ENCODE peak calls at places on chromosomes 12 and 14, in ten cellular contexts. C is sigmoid colon, J is left lung, A is cardiac fibroblast, O is epithelial cell of esophagus, K is astrocyte of the spinal cord, Z is bronchial epithelial cell, F is keratinocyte, M is A549, P is tibial nerve. B is an unnamed sample.

GRCh38 chr12:109504068-109504467 is 26.6 kb downstream of the UBE3B start:
- DNase-seq in C (no peak), J (no peak), A (no peak), O (no peak), K (no peak), Z (no peak), F (no peak), M (no peak), P (no peak), B (no peak)

GRCh38 chr12:116043673-116044072 is 233.8 kb downstream of the MED13L start:
- DNase-seq in C (no peak), J (no peak), A (no peak), O (no peak), K (no peak), Z (no peak), F (no peak), M (no peak), P (no peak), B (no peak)

GRCh38 chr14:72594099-72594901 is 299.6 kb downstream of the DPF3 start:
- DNase-seq in C (peak), J (no peak), A (no peak), O (no peak), K (no peak), Z (no peak), F (no peak), M (no peak), P (no peak), B (no peak)

GRCh38 chr14:33773205-33774030 is 177.5 kb downstream of the EGLN3 start:
- DNase-seq in C (no peak), J (no peak), A (no peak), O (no peak), K (no peak), Z (no peak), F (no peak), M (no peak), P (no peak), B (no peak)

GRCh38 chr12:117134059-117134458 is 34.8 kb upstream of the TESC start:
- DNase-seq in C (no peak), J (no peak), A (no peak), O (no peak), K (no peak), Z (no peak), F (no peak), M (no peak), P (no peak), B (peak)

GRCh38 chr14:99688629-99689028 is 4.5 kb downstream of the CYP46A1 start:
- DNase-seq in C (peak), J (no peak), A (no peak), O (no peak), K (no peak), Z (no peak), F (no peak), M (no peak), P (no peak), B (no peak)

GRCh38 chr12:124407074-124407473 is 112.2 kb downstream of the RFLNA start:
- DNase-seq in C (no peak), J (no peak), A (no peak), O (no peak), K (no peak), Z (no peak), F (no peak), M (no peak), P (no peak), B (no peak)

GRCh38 chr12:107610030-107610859 is 75.4 kb upstream of the PWP1 start:
- DNase-seq in C (no peak), J (no peak), A (peak), O (peak), K (peak), Z (peak), F (no peak), M (peak), P (no peak), B (peak)

GRCh38 chr12:121227294-121227693 is 17.4 kb downstream of the P2RX4 start:
- DNase-seq in C (no peak), J (peak), A (no peak), O (peak), K (no peak), Z (peak), F (no peak), M (no peak), P (no peak), B (no peak)

GRCh38 chr14:29569194-29569593 is 358.5 kb downstream of the PRKD1 start:
- DNase-seq in C (no peak), J (no peak), A (no peak), O (no peak), K (no peak), Z (no peak), F (no peak), M (no peak), P (no peak), B (no peak)

GRCh38 chr12:94954029-94954685 is 49.3 kb downstream of the NDUFA12 start:
- DNase-seq in C (no peak), J (no peak), A (peak), O (peak), K (peak), Z (peak), F (peak), M (peak), P (no peak), B (peak)

GRCh38 chr14:32073537-32074189 is 3.4 kb upstream of the ARHGAP5 start:
- DNase-seq in C (peak), J (no peak), A (peak), O (peak), K (peak), Z (peak), F (no peak), M (peak), P (no peak), B (peak)

GRCh38 chr12:111596985-111597730 is 2.0 kb downstream of the ATXN2 start:
- DNase-seq in C (peak), J (peak), A (peak), O (peak), K (peak), Z (peak), F (no peak), M (peak), P (peak), B (peak)

GRCh38 chr12:50234347-50234746 is 49.0 kb downstream of the LIMA1 start:
- DNase-seq in C (no peak), J (no peak), A (no peak), O (peak), K (no peak), Z (peak), F (no peak), M (no peak), P (no peak), B (no peak)

GRCh38 chr14:56280843-56281242 is 162.6 kb downstream of the PELI2 start:
- DNase-seq in C (no peak), J (no peak), A (no peak), O (no peak), K (no peak), Z (no peak), F (no peak), M (peak), P (no peak), B (no peak)

GRCh38 chr12:110538869-110539622 is 36.9 kb downstream of the RAD9B start:
- DNase-seq in C (no peak), J (no peak), A (no peak), O (peak), K (no peak), Z (no peak), F (no peak), M (no peak), P (no peak), B (no peak)

GRCh38 chr12:89073027-89073398 is 279.3 kb downstream of the DUSP6 start:
- DNase-seq in C (no peak), J (no peak), A (peak), O (peak), K (peak), Z (peak), F (no peak), M (no peak), P (no peak), B (peak)

DNA sequence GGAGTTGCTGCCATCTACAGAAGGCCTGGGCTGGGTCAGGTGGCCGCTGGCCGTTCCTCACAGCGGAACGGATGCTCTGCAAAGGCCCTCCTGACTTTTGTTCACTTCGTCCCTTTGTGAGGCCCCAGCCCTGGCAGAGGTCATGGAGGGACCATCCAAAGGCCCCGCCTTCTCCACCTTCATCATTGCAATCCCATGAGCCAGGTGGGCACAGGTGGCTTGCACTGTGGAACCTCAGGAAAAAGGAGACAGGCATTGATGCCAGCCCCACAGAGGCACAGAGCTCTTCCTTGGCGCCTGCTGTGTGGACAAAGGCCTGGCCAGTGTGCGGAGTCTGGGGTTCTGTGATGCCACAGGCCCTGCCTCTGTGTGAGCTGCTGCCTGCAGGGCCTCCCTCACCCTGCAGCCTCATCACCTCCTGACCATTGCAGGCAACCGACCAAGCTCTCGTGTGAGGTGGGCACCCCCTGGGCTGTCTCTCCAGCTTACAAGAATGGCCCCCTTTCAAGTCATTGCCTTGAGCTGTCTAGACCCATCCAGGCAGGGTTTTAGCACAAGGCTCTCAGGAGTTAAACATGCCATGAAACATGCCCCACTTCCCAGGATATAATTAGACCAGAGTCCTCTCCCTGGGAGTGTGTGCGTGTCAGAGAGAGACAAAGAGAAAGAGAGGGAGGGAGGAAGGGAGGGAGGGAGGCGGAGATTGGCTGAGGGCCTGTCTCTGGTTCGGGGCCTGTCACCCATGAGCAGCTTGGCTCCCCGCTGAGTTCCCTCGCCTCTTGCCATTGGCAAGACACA is 19.3 kb downstream of the NFKBIA start:
- DNase-seq in C (peak), J (no peak), A (peak), O (peak), K (peak), Z (peak), F (no peak), M (peak), P (peak), B (peak)
- H3K4me3 ChIP-seq in C (peak), J (no peak), A (no peak), O (no peak), K (no peak), Z (no peak), F (no peak), M (no peak), P (no peak), B (no peak)

GRCh38 chr14:20989787-20990600 is at the start of gene METTL17:
- DNase-seq in C (peak), J (peak), A (peak), O (peak), K (peak), Z (peak), F (no peak), M (peak), P (peak), B (peak)
- TF ChIP-seq CTCF in C (no peak), J (no peak), A (peak), O (peak), K (peak), Z (peak), F (peak), M (no peak), P (peak), B (peak)

GRCh38 chr14:93811611-93812010 is 23.3 kb upstream of the PRIMA1 start:
- DNase-seq in C (no peak), J (no peak), A (no peak), O (no peak), K (no peak), Z (no peak), F (no peak), M (no peak), P (no peak), B (no peak)
- H3K4me3 ChIP-seq in C (no peak), J (no peak), A (no peak), O (no peak), K (no peak), Z (no peak), F (no peak), M (no peak), P (no peak), B (no peak)

DNA sequence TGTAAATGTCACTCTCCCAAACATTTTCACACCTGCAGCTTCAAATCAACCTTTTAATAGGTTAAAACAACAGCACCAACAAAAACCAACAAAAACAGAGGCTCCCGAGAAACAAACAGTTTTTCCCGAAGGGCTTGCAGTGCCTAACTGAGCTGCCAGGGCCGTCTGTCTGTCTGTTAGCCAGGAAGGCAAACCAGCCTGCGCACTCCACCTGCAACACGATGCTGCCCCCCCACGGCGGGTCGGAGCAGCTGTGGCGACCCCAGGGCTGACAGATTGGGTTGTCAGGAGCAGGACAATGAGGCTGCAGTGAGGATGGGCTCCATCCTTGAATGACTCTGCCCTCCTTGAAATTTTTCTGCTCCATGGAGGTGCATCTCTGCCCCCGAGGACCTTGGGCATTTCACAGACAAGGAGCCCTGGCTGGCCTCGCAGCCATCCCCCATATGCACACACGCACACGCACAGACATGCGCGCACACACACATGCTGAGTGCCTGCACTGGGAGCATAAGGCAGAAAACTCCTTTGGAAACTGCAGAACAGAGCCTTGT is 2.6 kb downstream of the RTL1 start:
- DNase-seq in C (peak), J (no peak), A (no peak), O (peak), K (no peak), Z (no peak), F (no peak), M (peak), P (no peak), B (no peak)
- TF ChIP-seq CTCF in C (no peak), J (no peak), A (no peak), O (peak), K (peak), Z (peak), F (peak), M (peak), P (no peak), B (peak)

DNA sequence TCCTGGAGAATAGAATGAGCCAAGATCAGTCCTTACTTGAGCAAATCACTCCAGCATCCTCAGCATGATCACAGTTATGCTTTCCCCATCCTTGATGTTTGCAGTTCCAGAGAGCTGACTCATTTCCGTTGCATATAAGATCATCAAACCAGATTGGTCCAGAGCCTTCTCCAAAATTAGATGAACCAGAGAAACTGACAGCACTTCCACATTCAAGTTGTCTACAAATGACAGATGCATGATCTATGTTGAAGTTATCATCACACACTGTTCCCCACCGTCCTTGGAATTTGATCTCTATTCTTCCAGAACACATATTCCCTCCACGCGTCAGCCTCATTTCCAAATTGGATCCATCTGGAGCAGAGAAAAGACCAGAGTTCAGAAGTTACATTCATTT is 4.7 kb downstream of the CD163 start:
- DNase-seq in C (no peak), J (no peak), A (peak), O (no peak), K (peak), Z (no peak), F (no peak), M (no peak), P (no peak), B (peak)
- H3K4me3 ChIP-seq in C (no peak), J (no peak), A (no peak), O (no peak), K (no peak), Z (no peak), F (no peak), M (no peak), P (peak), B (no peak)

B was measured in fibroblast of villous mesenchyme.